ENCODE peak calls at places on chromosomes 12 and 14, in seven cellular contexts. One of them, this sample, is unnamed.

GRCh38 chr12:5871741-5872140 is 73.3 kb downstream of the ANO2 start:
- DNase-seq in GM20000: no peak
- DNase-seq in T-helper 9 cell: no peak
- DNase-seq in left colon: no peak
- DNase-seq in NCI-H1105 treated with DMSO at 0.1 percent for 48 hours: no peak
- DNase-seq in stimulated activated CD4-positive, alpha-beta T cell treated with anti-CD3 and anti-CD28 coated beads, Interleukin-12 subunit alpha, Interleukin-12 subunit beta, amount 100 ng/mL, for 4 hours: no peak
- DNase-seq in smooth muscle cell of the brain vasculature: no peak
- DNase-seq in this sample: no peak

GRCh38 chr12:103813949-103814348 is 27.1 kb downstream of the NT5DC3 start:
- DNase-seq in stimulated activated CD4-positive, alpha-beta T cell treated with anti-CD3 and anti-CD28 coated beads, Interleukin-12 subunit alpha, Interleukin-12 subunit beta, amount 100 ng/mL, for 4 hours: no peak
- DNase-seq in T-helper 9 cell: no peak
- DNase-seq in left colon: no peak
- DNase-seq in GM20000: no peak
- DNase-seq in NCI-H1105 treated with DMSO at 0.1 percent for 48 hours: no peak
- DNase-seq in smooth muscle cell of the brain vasculature: no peak
- DNase-seq in this sample: no peak

GRCh38 chr14:21748869-21749303 is 75.3 kb upstream of the OR4E1 start:
- DNase-seq in GM20000: peak; percentile 34
- DNase-seq in stimulated activated CD4-positive, alpha-beta T cell treated with anti-CD3 and anti-CD28 coated beads, Interleukin-12 subunit alpha, Interleukin-12 subunit beta, amount 100 ng/mL, for 4 hours: peak; percentile 43
- DNase-seq in T-helper 9 cell: peak; percentile 14
- DNase-seq in left colon: peak; percentile 59
- DNase-seq in smooth muscle cell of the brain vasculature: peak; percentile 2
- DNase-seq in NCI-H1105 treated with DMSO at 0.1 percent for 48 hours: peak; percentile 30
- DNase-seq in this sample: peak; percentile 56

GRCh38 chr12:43004908-43005307 is 415.4 kb upstream of the PRICKLE1 start:
- DNase-seq in T-helper 9 cell: no peak
- DNase-seq in GM20000: no peak
- DNase-seq in NCI-H1105 treated with DMSO at 0.1 percent for 48 hours: peak; percentile 8
- DNase-seq in stimulated activated CD4-positive, alpha-beta T cell treated with anti-CD3 and anti-CD28 coated beads, Interleukin-12 subunit alpha, Interleukin-12 subunit beta, amount 100 ng/mL, for 4 hours: no peak
- DNase-seq in smooth muscle cell of the brain vasculature: no peak
- DNase-seq in left colon: no peak
- DNase-seq in this sample: no peak

GRCh38 chr14:22432348-22432976 is 156.6 kb downstream of the DAD1 start:
- DNase-seq in GM20000: no peak
- DNase-seq in NCI-H1105 treated with DMSO at 0.1 percent for 48 hours: peak; percentile 79
- DNase-seq in smooth muscle cell of the brain vasculature: peak; percentile 93
- DNase-seq in T-helper 9 cell: no peak
- DNase-seq in left colon: peak; percentile 28
- DNase-seq in stimulated activated CD4-positive, alpha-beta T cell treated with anti-CD3 and anti-CD28 coated beads, Interleukin-12 subunit alpha, Interleukin-12 subunit beta, amount 100 ng/mL, for 4 hours: no peak
- DNase-seq in this sample: peak; percentile 99

GRCh38 chr14:104583424-104584114 is 4.0 kb downstream of the C14orf180 start:
- DNase-seq in left colon: no peak
- DNase-seq in smooth muscle cell of the brain vasculature: no peak
- DNase-seq in NCI-H1105 treated with DMSO at 0.1 percent for 48 hours: no peak
- DNase-seq in GM20000: no peak
- DNase-seq in stimulated activated CD4-positive, alpha-beta T cell treated with anti-CD3 and anti-CD28 coated beads, Interleukin-12 subunit alpha, Interleukin-12 subunit beta, amount 100 ng/mL, for 4 hours: no peak
- DNase-seq in T-helper 9 cell: no peak
- DNase-seq in this sample: no peak

GRCh38 chr12:41286426-41286825 is 98.3 kb downstream of the PDZRN4 start:
- DNase-seq in left colon: no peak
- DNase-seq in NCI-H1105 treated with DMSO at 0.1 percent for 48 hours: no peak
- DNase-seq in T-helper 9 cell: no peak
- DNase-seq in smooth muscle cell of the brain vasculature: no peak
- DNase-seq in GM20000: no peak
- DNase-seq in stimulated activated CD4-positive, alpha-beta T cell treated with anti-CD3 and anti-CD28 coated beads, Interleukin-12 subunit alpha, Interleukin-12 subunit beta, amount 100 ng/mL, for 4 hours: no peak
- DNase-seq in this sample: no peak

GRCh38 chr12:124238886-124239285 is 56.0 kb upstream of the RFLNA start:
- DNase-seq in T-helper 9 cell: no peak
- DNase-seq in smooth muscle cell of the brain vasculature: no peak
- DNase-seq in GM20000: no peak
- DNase-seq in stimulated activated CD4-positive, alpha-beta T cell treated with anti-CD3 and anti-CD28 coated beads, Interleukin-12 subunit alpha, Interleukin-12 subunit beta, amount 100 ng/mL, for 4 hours: no peak
- DNase-seq in NCI-H1105 treated with DMSO at 0.1 percent for 48 hours: no peak
- DNase-seq in left colon: peak; percentile 62
- DNase-seq in this sample: no peak

GRCh38 chr12:78562358-78563205 is 302.0 kb upstream of the SYT1 start:
- DNase-seq in T-helper 9 cell: no peak
- DNase-seq in left colon: no peak
- DNase-seq in stimulated activated CD4-positive, alpha-beta T cell treated with anti-CD3 and anti-CD28 coated beads, Interleukin-12 subunit alpha, Interleukin-12 subunit beta, amount 100 ng/mL, for 4 hours: no peak
- DNase-seq in NCI-H1105 treated with DMSO at 0.1 percent for 48 hours: peak; percentile 51
- DNase-seq in GM20000: no peak
- DNase-seq in smooth muscle cell of the brain vasculature: no peak
- DNase-seq in this sample: peak; percentile 8

GRCh38 chr14:68147331-68147730 is 327.8 kb downstream of the RAD51B start:
- DNase-seq in left colon: no peak
- DNase-seq in NCI-H1105 treated with DMSO at 0.1 percent for 48 hours: no peak
- DNase-seq in smooth muscle cell of the brain vasculature: no peak
- DNase-seq in T-helper 9 cell: no peak
- DNase-seq in GM20000: no peak
- DNase-seq in stimulated activated CD4-positive, alpha-beta T cell treated with anti-CD3 and anti-CD28 coated beads, Interleukin-12 subunit alpha, Interleukin-12 subunit beta, amount 100 ng/mL, for 4 hours: no peak
- DNase-seq in this sample: no peak

GRCh38 chr12:11716794-11717532 is 67.5 kb downstream of the ETV6 start:
- DNase-seq in GM20000: no peak
- DNase-seq in stimulated activated CD4-positive, alpha-beta T cell treated with anti-CD3 and anti-CD28 coated beads, Interleukin-12 subunit alpha, Interleukin-12 subunit beta, amount 100 ng/mL, for 4 hours: no peak
- DNase-seq in left colon: no peak
- DNase-seq in T-helper 9 cell: no peak
- DNase-seq in smooth muscle cell of the brain vasculature: no peak
- DNase-seq in NCI-H1105 treated with DMSO at 0.1 percent for 48 hours: no peak
- DNase-seq in this sample: peak; percentile 88

GRCh38 chr14:84961637-84962036 is 568.3 kb upstream of the FLRT2 start:
- DNase-seq in smooth muscle cell of the brain vasculature: no peak
- DNase-seq in left colon: no peak
- DNase-seq in GM20000: no peak
- DNase-seq in stimulated activated CD4-positive, alpha-beta T cell treated with anti-CD3 and anti-CD28 coated beads, Interleukin-12 subunit alpha, Interleukin-12 subunit beta, amount 100 ng/mL, for 4 hours: no peak
- DNase-seq in T-helper 9 cell: no peak
- DNase-seq in NCI-H1105 treated with DMSO at 0.1 percent for 48 hours: peak; percentile 94
- DNase-seq in this sample: no peak

GRCh38 chr14:70622111-70622712 is 19.5 kb upstream of the TTC9 start:
- DNase-seq in NCI-H1105 treated with DMSO at 0.1 percent for 48 hours: peak; percentile 61
- DNase-seq in stimulated activated CD4-positive, alpha-beta T cell treated with anti-CD3 and anti-CD28 coated beads, Interleukin-12 subunit alpha, Interleukin-12 subunit beta, amount 100 ng/mL, for 4 hours: peak; percentile 38
- DNase-seq in left colon: peak; percentile 43
- DNase-seq in GM20000: peak; percentile 57
- DNase-seq in T-helper 9 cell: peak; percentile 29
- DNase-seq in smooth muscle cell of the brain vasculature: no peak
- DNase-seq in this sample: no peak

GRCh38 chr12:118136559-118137003 is 657 bp downstream of the PEBP1 start:
- DNase-seq in T-helper 9 cell: no peak
- DNase-seq in NCI-H1105 treated with DMSO at 0.1 percent for 48 hours: no peak
- DNase-seq in left colon: peak; percentile 75
- DNase-seq in smooth muscle cell of the brain vasculature: no peak
- DNase-seq in stimulated activated CD4-positive, alpha-beta T cell treated with anti-CD3 and anti-CD28 coated beads, Interleukin-12 subunit alpha, Interleukin-12 subunit beta, amount 100 ng/mL, for 4 hours: peak; percentile 38
- DNase-seq in GM20000: peak; percentile 73
- DNase-seq in this sample: no peak

GRCh38 chr14:85483037-85483436 is 46.9 kb upstream of the FLRT2 start:
- DNase-seq in smooth muscle cell of the brain vasculature: no peak
- DNase-seq in GM20000: no peak
- DNase-seq in stimulated activated CD4-positive, alpha-beta T cell treated with anti-CD3 and anti-CD28 coated beads, Interleukin-12 subunit alpha, Interleukin-12 subunit beta, amount 100 ng/mL, for 4 hours: no peak
- DNase-seq in T-helper 9 cell: no peak
- DNase-seq in left colon: no peak
- DNase-seq in NCI-H1105 treated with DMSO at 0.1 percent for 48 hours: no peak
- DNase-seq in this sample: no peak

GRCh38 chr12:66092559-66093269 is 37.8 kb downstream of the LLPH start:
- DNase-seq in stimulated activated CD4-positive, alpha-beta T cell treated with anti-CD3 and anti-CD28 coated beads, Interleukin-12 subunit alpha, Interleukin-12 subunit beta, amount 100 ng/mL, for 4 hours: no peak
- DNase-seq in left colon: no peak
- DNase-seq in NCI-H1105 treated with DMSO at 0.1 percent for 48 hours: no peak
- DNase-seq in smooth muscle cell of the brain vasculature: no peak
- DNase-seq in T-helper 9 cell: no peak
- DNase-seq in GM20000: no peak
- DNase-seq in this sample: no peak

GRCh38 chr14:81211844-81212243 is 8.9 kb downstream of the GTF2A1 start:
- DNase-seq in GM20000: no peak
- DNase-seq in smooth muscle cell of the brain vasculature: no peak
- DNase-seq in T-helper 9 cell: no peak
- DNase-seq in NCI-H1105 treated with DMSO at 0.1 percent for 48 hours: peak; percentile 18
- DNase-seq in left colon: no peak
- DNase-seq in stimulated activated CD4-positive, alpha-beta T cell treated with anti-CD3 and anti-CD28 coated beads, Interleukin-12 subunit alpha, Interleukin-12 subunit beta, amount 100 ng/mL, for 4 hours: no peak
- DNase-seq in this sample: no peak

GRCh38 chr12:62537544-62537943 is 70.9 kb downstream of the MON2 start:
- DNase-seq in smooth muscle cell of the brain vasculature: peak; percentile 57
- DNase-seq in GM20000: no peak
- DNase-seq in left colon: no peak
- DNase-seq in NCI-H1105 treated with DMSO at 0.1 percent for 48 hours: no peak
- DNase-seq in stimulated activated CD4-positive, alpha-beta T cell treated with anti-CD3 and anti-CD28 coated beads, Interleukin-12 subunit alpha, Interleukin-12 subunit beta, amount 100 ng/mL, for 4 hours: no peak
- DNase-seq in T-helper 9 cell: no peak
- DNase-seq in this sample: no peak

GRCh38 chr14:98290596-98290995 is 981.4 kb downstream of the BCL11B start:
- DNase-seq in smooth muscle cell of the brain vasculature: no peak
- DNase-seq in GM20000: no peak
- DNase-seq in T-helper 9 cell: no peak
- DNase-seq in NCI-H1105 treated with DMSO at 0.1 percent for 48 hours: no peak
- DNase-seq in stimulated activated CD4-positive, alpha-beta T cell treated with anti-CD3 and anti-CD28 coated beads, Interleukin-12 subunit alpha, Interleukin-12 subunit beta, amount 100 ng/mL, for 4 hours: peak; percentile 16
- DNase-seq in left colon: no peak
- DNase-seq in this sample: no peak

GRCh38 chr14:71209888-71210287 is 302.6 kb downstream of the PCNX1 start:
- DNase-seq in T-helper 9 cell: no peak
- DNase-seq in GM20000: no peak
- DNase-seq in left colon: no peak
- DNase-seq in stimulated activated CD4-positive, alpha-beta T cell treated with anti-CD3 and anti-CD28 coated beads, Interleukin-12 subunit alpha, Interleukin-12 subunit beta, amount 100 ng/mL, for 4 hours: no peak
- DNase-seq in NCI-H1105 treated with DMSO at 0.1 percent for 48 hours: no peak
- DNase-seq in smooth muscle cell of the brain vasculature: no peak
- DNase-seq in this sample: no peak

GRCh38 chr14:103593577-103593976 is 30.8 kb downstream of the COA8 start:
- DNase-seq in stimulated activated CD4-positive, alpha-beta T cell treated with anti-CD3 and anti-CD28 coated beads, Interleukin-12 subunit alpha, Interleukin-12 subunit beta, amount 100 ng/mL, for 4 hours: no peak
- DNase-seq in smooth muscle cell of the brain vasculature: no peak
- DNase-seq in GM20000: peak; percentile 80
- DNase-seq in T-helper 9 cell: no peak
- DNase-seq in left colon: no peak
- DNase-seq in NCI-H1105 treated with DMSO at 0.1 percent for 48 hours: no peak
- DNase-seq in this sample: no peak

GRCh38 chr14:55889124-55889523 is 229.1 kb upstream of the PELI2 start:
- DNase-seq in T-helper 9 cell: no peak
- DNase-seq in smooth muscle cell of the brain vasculature: no peak
- DNase-seq in GM20000: no peak
- DNase-seq in left colon: no peak
- DNase-seq in stimulated activated CD4-positive, alpha-beta T cell treated with anti-CD3 and anti-CD28 coated beads, Interleukin-12 subunit alpha, Interleukin-12 subunit beta, amount 100 ng/mL, for 4 hours: no peak
- DNase-seq in NCI-H1105 treated with DMSO at 0.1 percent for 48 hours: peak; percentile 97
- DNase-seq in this sample: no peak

GRCh38 chr12:24363177-24363754 is 413.8 kb upstream of the SOX5 start:
- DNase-seq in NCI-H1105 treated with DMSO at 0.1 percent for 48 hours: peak; percentile 70
- DNase-seq in T-helper 9 cell: no peak
- DNase-seq in GM20000: no peak
- DNase-seq in smooth muscle cell of the brain vasculature: no peak
- DNase-seq in left colon: no peak
- DNase-seq in stimulated activated CD4-positive, alpha-beta T cell treated with anti-CD3 and anti-CD28 coated beads, Interleukin-12 subunit alpha, Interleukin-12 subunit beta, amount 100 ng/mL, for 4 hours: no peak
- DNase-seq in this sample: no peak

GRCh38 chr14:61395115-61395725 is 73.8 kb downstream of the PRKCH start:
- DNase-seq in T-helper 9 cell: no peak
- DNase-seq in NCI-H1105 treated with DMSO at 0.1 percent for 48 hours: no peak
- DNase-seq in stimulated activated CD4-positive, alpha-beta T cell treated with anti-CD3 and anti-CD28 coated beads, Interleukin-12 subunit alpha, Interleukin-12 subunit beta, amount 100 ng/mL, for 4 hours: no peak
- DNase-seq in GM20000: no peak
- DNase-seq in smooth muscle cell of the brain vasculature: no peak
- DNase-seq in left colon: no peak
- DNase-seq in this sample: no peak

GRCh38 chr12:94145231-94145979 is 3.0 kb upstream of the PLXNC1 start:
- DNase-seq in left colon: no peak
- DNase-seq in stimulated activated CD4-positive, alpha-beta T cell treated with anti-CD3 and anti-CD28 coated beads, Interleukin-12 subunit alpha, Interleukin-12 subunit beta, amount 100 ng/mL, for 4 hours: no peak
- DNase-seq in NCI-H1105 treated with DMSO at 0.1 percent for 48 hours: peak; percentile 27
- DNase-seq in GM20000: peak; percentile 55
- DNase-seq in T-helper 9 cell: no peak
- DNase-seq in smooth muscle cell of the brain vasculature: peak; percentile 37
- DNase-seq in this sample: peak; percentile 32

GRCh38 chr14:24067133-24068082 is 4.0 kb upstream of the CPNE6 start:
- DNase-seq in stimulated activated CD4-positive, alpha-beta T cell treated with anti-CD3 and anti-CD28 coated beads, Interleukin-12 subunit alpha, Interleukin-12 subunit beta, amount 100 ng/mL, for 4 hours: no peak
- DNase-seq in left colon: peak; percentile 16
- DNase-seq in NCI-H1105 treated with DMSO at 0.1 percent for 48 hours: no peak
- DNase-seq in T-helper 9 cell: no peak
- DNase-seq in smooth muscle cell of the brain vasculature: no peak
- DNase-seq in GM20000: no peak
- DNase-seq in this sample: no peak

GRCh38 chr14:71155743-71156142 is 248.5 kb downstream of the PCNX1 start:
- DNase-seq in T-helper 9 cell: no peak
- DNase-seq in NCI-H1105 treated with DMSO at 0.1 percent for 48 hours: no peak
- DNase-seq in smooth muscle cell of the brain vasculature: no peak
- DNase-seq in left colon: no peak
- DNase-seq in GM20000: no peak
- DNase-seq in stimulated activated CD4-positive, alpha-beta T cell treated with anti-CD3 and anti-CD28 coated beads, Interleukin-12 subunit alpha, Interleukin-12 subunit beta, amount 100 ng/mL, for 4 hours: no peak
- DNase-seq in this sample: no peak

GRCh38 chr12:82040987-82041743 is 282.0 kb upstream of the PPFIA2 start:
- DNase-seq in GM20000: no peak
- DNase-seq in stimulated activated CD4-positive, alpha-beta T cell treated with anti-CD3 and anti-CD28 coated beads, Interleukin-12 subunit alpha, Interleukin-12 subunit beta, amount 100 ng/mL, for 4 hours: no peak
- DNase-seq in smooth muscle cell of the brain vasculature: no peak
- DNase-seq in left colon: no peak
- DNase-seq in T-helper 9 cell: no peak
- DNase-seq in NCI-H1105 treated with DMSO at 0.1 percent for 48 hours: no peak
- DNase-seq in this sample: no peak

GRCh38 chr14:72070458-72070857 is 138.2 kb downstream of the RGS6 start:
- DNase-seq in T-helper 9 cell: no peak
- DNase-seq in NCI-H1105 treated with DMSO at 0.1 percent for 48 hours: no peak
- DNase-seq in left colon: no peak
- DNase-seq in stimulated activated CD4-positive, alpha-beta T cell treated with anti-CD3 and anti-CD28 coated beads, Interleukin-12 subunit alpha, Interleukin-12 subunit beta, amount 100 ng/mL, for 4 hours: no peak
- DNase-seq in smooth muscle cell of the brain vasculature: no peak
- DNase-seq in GM20000: no peak
- DNase-seq in this sample: no peak

GRCh38 chr14:82342596-82342995 is 808.9 kb upstream of the SEL1L start:
- DNase-seq in T-helper 9 cell: no peak
- DNase-seq in NCI-H1105 treated with DMSO at 0.1 percent for 48 hours: no peak
- DNase-seq in left colon: no peak
- DNase-seq in smooth muscle cell of the brain vasculature: no peak
- DNase-seq in GM20000: no peak
- DNase-seq in stimulated activated CD4-positive, alpha-beta T cell treated with anti-CD3 and anti-CD28 coated beads, Interleukin-12 subunit alpha, Interleukin-12 subunit beta, amount 100 ng/mL, for 4 hours: no peak
- DNase-seq in this sample: no peak

GRCh38 chr14:97994020-97994531 is 1196.9 kb downstream of the VRK1 start:
- DNase-seq in GM20000: no peak
- DNase-seq in stimulated activated CD4-positive, alpha-beta T cell treated with anti-CD3 and anti-CD28 coated beads, Interleukin-12 subunit alpha, Interleukin-12 subunit beta, amount 100 ng/mL, for 4 hours: no peak
- DNase-seq in T-helper 9 cell: no peak
- DNase-seq in smooth muscle cell of the brain vasculature: no peak
- DNase-seq in left colon: no peak
- DNase-seq in NCI-H1105 treated with DMSO at 0.1 percent for 48 hours: no peak
- DNase-seq in this sample: no peak

GRCh38 chr14:99604766-99605298 is 825 bp upstream of the CCDC85C start:
- DNase-seq in smooth muscle cell of the brain vasculature: no peak
- DNase-seq in T-helper 9 cell: no peak
- DNase-seq in NCI-H1105 treated with DMSO at 0.1 percent for 48 hours: no peak
- DNase-seq in GM20000: peak; percentile 58
- DNase-seq in left colon: peak; percentile 62
- DNase-seq in stimulated activated CD4-positive, alpha-beta T cell treated with anti-CD3 and anti-CD28 coated beads, Interleukin-12 subunit alpha, Interleukin-12 subunit beta, amount 100 ng/mL, for 4 hours: peak; percentile 36
- DNase-seq in this sample: no peak

GRCh38 chr12:76927170-76927784 is 48.5 kb upstream of the CSRP2 start:
- DNase-seq in left colon: peak; percentile 47
- DNase-seq in GM20000: peak; percentile 33
- DNase-seq in stimulated activated CD4-positive, alpha-beta T cell treated with anti-CD3 and anti-CD28 coated beads, Interleukin-12 subunit alpha, Interleukin-12 subunit beta, amount 100 ng/mL, for 4 hours: peak; percentile 6
- DNase-seq in NCI-H1105 treated with DMSO at 0.1 percent for 48 hours: no peak
- DNase-seq in smooth muscle cell of the brain vasculature: peak; percentile 7
- DNase-seq in T-helper 9 cell: no peak
- DNase-seq in this sample: no peak

GRCh38 chr12:45816652-45817051 is 87.1 kb downstream of the ARID2 start:
- DNase-seq in smooth muscle cell of the brain vasculature: no peak
- DNase-seq in T-helper 9 cell: no peak
- DNase-seq in GM20000: no peak
- DNase-seq in left colon: no peak
- DNase-seq in stimulated activated CD4-positive, alpha-beta T cell treated with anti-CD3 and anti-CD28 coated beads, Interleukin-12 subunit alpha, Interleukin-12 subunit beta, amount 100 ng/mL, for 4 hours: no peak
- DNase-seq in NCI-H1105 treated with DMSO at 0.1 percent for 48 hours: no peak
- DNase-seq in this sample: no peak

GRCh38 chr12:65592416-65592815 is 231.9 kb upstream of the HMGA2 start:
- DNase-seq in T-helper 9 cell: no peak
- DNase-seq in stimulated activated CD4-positive, alpha-beta T cell treated with anti-CD3 and anti-CD28 coated beads, Interleukin-12 subunit alpha, Interleukin-12 subunit beta, amount 100 ng/mL, for 4 hours: no peak
- DNase-seq in GM20000: no peak
- DNase-seq in left colon: no peak
- DNase-seq in smooth muscle cell of the brain vasculature: no peak
- DNase-seq in NCI-H1105 treated with DMSO at 0.1 percent for 48 hours: no peak
- DNase-seq in this sample: no peak

GRCh38 chr12:94553130-94553519 is 93.5 kb upstream of the CEP83 start:
- DNase-seq in smooth muscle cell of the brain vasculature: no peak
- DNase-seq in left colon: no peak
- DNase-seq in GM20000: no peak
- DNase-seq in T-helper 9 cell: no peak
- DNase-seq in NCI-H1105 treated with DMSO at 0.1 percent for 48 hours: no peak
- DNase-seq in stimulated activated CD4-positive, alpha-beta T cell treated with anti-CD3 and anti-CD28 coated beads, Interleukin-12 subunit alpha, Interleukin-12 subunit beta, amount 100 ng/mL, for 4 hours: no peak
- DNase-seq in this sample: no peak

GRCh38 chr12:55974308-55974724 is 438 bp downstream of the RAB5B start:
- DNase-seq in stimulated activated CD4-positive, alpha-beta T cell treated with anti-CD3 and anti-CD28 coated beads, Interleukin-12 subunit alpha, Interleukin-12 subunit beta, amount 100 ng/mL, for 4 hours: peak; percentile 13
- DNase-seq in NCI-H1105 treated with DMSO at 0.1 percent for 48 hours: peak; percentile 28
- DNase-seq in T-helper 9 cell: no peak
- DNase-seq in GM20000: peak; percentile 44
- DNase-seq in left colon: peak; percentile 66
- DNase-seq in smooth muscle cell of the brain vasculature: no peak
- DNase-seq in this sample: no peak